ENCODE peak calls at places on chromosomes 6 and 20, in ten cellular contexts. O, Z, L, R, Y, B, M, F, P and U are unnamed samples.

GRCh38 chr6:5941188-5941587 is 65.5 kb downstream of the NRN1 start:
- DNase-seq in O (no peak), Z (no peak), L (no peak), R (no peak), Y (no peak), B (no peak), M (no peak), F (no peak), P (no peak), U (no peak)

GRCh38 chr6:79777713-79778579 is 146.8 kb downstream of the SH3BGRL2 start:
- DNase-seq in O (peak), Z (peak), L (peak), R (peak), Y (no peak), B (peak), M (peak), F (peak), P (peak), U (peak)

GRCh38 chr20:62938105-62938888 is at the start of gene GID8:
- DNase-seq in O (peak), Z (no peak), L (peak), R (peak), Y (no peak), B (peak), M (peak), F (peak), P (peak), U (peak)

GRCh38 chr20:8094845-8095244 is 37.2 kb upstream of the PLCB1 start:
- DNase-seq in O (peak), Z (no peak), L (no peak), R (no peak), Y (no peak), B (no peak), M (no peak), F (no peak), P (no peak), U (no peak)

GRCh38 chr6:73121421-73121993 is 103.8 kb downstream of the KHDC1L start:
- DNase-seq in O (peak), Z (no peak), L (no peak), R (no peak), Y (no peak), B (peak), M (no peak), F (no peak), P (no peak), U (no peak)

GRCh38 chr6:24520929-24521546 is 26.3 kb downstream of the ALDH5A1 start:
- DNase-seq in O (peak), Z (no peak), L (peak), R (peak), Y (no peak), B (no peak), M (peak), F (no peak), P (peak), U (peak)

GRCh38 chr20:54472607-54473006 is 2.8 kb upstream of the DOK5 start:
- DNase-seq in O (no peak), Z (no peak), L (no peak), R (no peak), Y (no peak), B (no peak), M (no peak), F (no peak), P (no peak), U (no peak)

GRCh38 chr6:132715204-132715603 is 1.3 kb upstream of the VNN1 start:
- DNase-seq in O (peak), Z (no peak), L (peak), R (peak), Y (no peak), B (peak), M (peak), F (no peak), P (no peak), U (no peak)

GRCh38 chr20:54454982-54455381 is 20.4 kb upstream of the DOK5 start:
- DNase-seq in O (no peak), Z (no peak), L (no peak), R (no peak), Y (no peak), B (no peak), M (no peak), F (no peak), P (no peak), U (no peak)

GRCh38 chr6:73377225-73377624 is 7.5 kb upstream of the OOEP start:
- DNase-seq in O (no peak), Z (no peak), L (no peak), R (no peak), Y (no peak), B (no peak), M (no peak), F (no peak), P (no peak), U (no peak)

GRCh38 chr20:48282591-48283228 is 497.4 kb upstream of the SULF2 start:
- DNase-seq in O (no peak), Z (no peak), L (no peak), R (no peak), Y (no peak), B (no peak), M (no peak), F (no peak), P (no peak), U (no peak)

GRCh38 chr20:25275813-25276532 is 28.1 kb downstream of the PYGB start:
- DNase-seq in O (no peak), Z (peak), L (no peak), R (peak), Y (no peak), B (no peak), M (no peak), F (no peak), P (no peak), U (peak)

GRCh38 chr6:89035252-89036106 is 45.1 kb upstream of the PNRC1 start:
- DNase-seq in O (no peak), Z (peak), L (no peak), R (peak), Y (no peak), B (peak), M (no peak), F (no peak), P (peak), U (peak)

GRCh38 chr6:1867197-1867596 is 257.5 kb downstream of the FOXC1 start:
- DNase-seq in O (no peak), Z (no peak), L (no peak), R (no peak), Y (no peak), B (no peak), M (no peak), F (no peak), P (no peak), U (no peak)

GRCh38 chr6:108174371-108175175 is 8.8 kb downstream of the NR2E1 start:
- DNase-seq in O (no peak), Z (no peak), L (peak), R (no peak), Y (no peak), B (no peak), M (peak), F (no peak), P (no peak), U (no peak)

GRCh38 chr6:97361286-97361685 is 78.3 kb upstream of the MMS22L start:
- DNase-seq in O (no peak), Z (no peak), L (no peak), R (no peak), Y (no peak), B (no peak), M (no peak), F (no peak), P (peak), U (no peak)

GRCh38 chr6:166600932-166601331 is 14.5 kb upstream of the RAMACL start:
- DNase-seq in O (no peak), Z (no peak), L (no peak), R (no peak), Y (no peak), B (no peak), M (no peak), F (no peak), P (no peak), U (no peak)

GRCh38 chr6:133768656-133769295 is 120.1 kb upstream of the TCF21 start:
- DNase-seq in O (no peak), Z (no peak), L (no peak), R (peak), Y (no peak), B (no peak), M (no peak), F (no peak), P (no peak), U (peak)

GRCh38 chr20:36098364-36098763 is 56.2 kb upstream of the EPB41L1 start:
- DNase-seq in O (no peak), Z (no peak), L (no peak), R (peak), Y (peak), B (no peak), M (no peak), F (no peak), P (no peak), U (no peak)

GRCh38 chr20:36684747-36685146 is 38.8 kb upstream of the SLA2 start:
- DNase-seq in O (no peak), Z (no peak), L (no peak), R (no peak), Y (no peak), B (no peak), M (no peak), F (no peak), P (no peak), U (no peak)

GRCh38 chr20:35005463-35005961 is 49.8 kb downstream of the MYH7B start:
- DNase-seq in O (no peak), Z (peak), L (no peak), R (peak), Y (no peak), B (no peak), M (no peak), F (no peak), P (no peak), U (peak)

GRCh38 chr20:343107-343506 is 3.8 kb upstream of the NRSN2 start:
- DNase-seq in O (no peak), Z (no peak), L (no peak), R (no peak), Y (no peak), B (no peak), M (no peak), F (no peak), P (no peak), U (no peak)

GRCh38 chr6:134419717-134420116 is 101.8 kb upstream of the SGK1 start:
- DNase-seq in O (no peak), Z (no peak), L (no peak), R (no peak), Y (no peak), B (peak), M (no peak), F (no peak), P (no peak), U (no peak)

GRCh38 chr6:3518356-3518841 is 61.5 kb upstream of the SLC22A23 start:
- DNase-seq in O (no peak), Z (no peak), L (no peak), R (no peak), Y (no peak), B (peak), M (no peak), F (no peak), P (no peak), U (no peak)

GRCh38 chr6:40852667-40853383 is 186.2 kb downstream of the UNC5CL start:
- DNase-seq in O (no peak), Z (no peak), L (peak), R (no peak), Y (no peak), B (no peak), M (no peak), F (no peak), P (no peak), U (no peak)

GRCh38 chr6:2639876-2640275 is 110.8 kb downstream of the MYLK4 start:
- DNase-seq in O (no peak), Z (no peak), L (no peak), R (no peak), Y (no peak), B (no peak), M (no peak), F (no peak), P (no peak), U (no peak)